ENCODE peak calls at places on chromosomes 4 and X, in six cellular contexts. C, G, K, J, Q and S are unnamed samples.

GRCh38 chr4:139735381-139736256 is 70.0 kb downstream of the MGST2 start:
- DNase-seq in J (no peak), C (no peak), Q (no peak), K (peak; percentile 69), G (no peak), S (no peak)

GRCh38 chr4:88283661-88284377 is 542 bp downstream of the PPM1K start:
- DNase-seq in K (peak; percentile 84), Q (no peak), G (peak; percentile 79), J (peak; percentile 57), C (no peak), S (no peak)

GRCh38 chr4:141090473-141090872 is 42.8 kb downstream of the RNF150 start:
- DNase-seq in K (no peak), G (no peak), C (no peak), Q (no peak), J (no peak), S (no peak)

GRCh38 chr4:184293552-184293951 is 75.9 kb upstream of the ENPP6 start:
- DNase-seq in J (peak; percentile 49), Q (no peak), K (no peak), G (no peak), C (no peak), S (no peak)

GRCh38 chr4:94669672-94670664 is 87.8 kb upstream of the BMPR1B start:
- DNase-seq in K (no peak), J (no peak), C (no peak), Q (no peak), G (no peak), S (peak; percentile 19)

GRCh38 chr4:139878050-139878449 is 212.4 kb downstream of the MGST2 start:
- DNase-seq in G (no peak), Q (no peak), J (no peak), C (no peak), K (no peak), S (no peak)

GRCh38 chr4:56374956-56375355 is 12.3 kb downstream of the AASDH start:
- DNase-seq in G (no peak), J (no peak), C (no peak), K (no peak), Q (no peak), S (no peak)

GRCh38 chr4:123994917-123995316 is 598.3 kb downstream of the SPRY1 start:
- DNase-seq in J (no peak), C (no peak), G (no peak), Q (no peak), K (no peak), S (no peak)

GRCh38 chrX:18075603-18076002 is 145.1 kb downstream of the BEND2 start:
- DNase-seq in C (no peak), J (no peak), K (no peak), G (no peak), Q (no peak), S (no peak)

GRCh38 chr4:95250544-95251137 is 298.1 kb downstream of the UNC5C start:
- DNase-seq in Q (no peak), G (no peak), J (no peak), C (no peak), K (no peak), S (peak; percentile 62)

GRCh38 chr4:73976716-73977115 is 5.1 kb downstream of the PF4 start:
- DNase-seq in Q (no peak), J (no peak), G (no peak), K (no peak), C (no peak), S (no peak)

GRCh38 chr4:39521253-39521908 is 5.9 kb downstream of the UGDH start:
- DNase-seq in G (no peak), C (no peak), J (no peak), Q (no peak), K (no peak), S (no peak)

GRCh38 chr4:118776166-118776954 is 59.6 kb downstream of the SEC24D start:
- DNase-seq in G (no peak), Q (no peak), J (no peak), C (no peak), K (no peak), S (peak; percentile 26)

GRCh38 chrX:42129022-42129421 is 205.7 kb upstream of the CASK start:
- DNase-seq in J (no peak), G (no peak), C (no peak), Q (no peak), K (no peak), S (no peak)

GRCh38 chr4:6562931-6563901 is 11.8 kb upstream of the MAN2B2 start:
- DNase-seq in J (no peak), C (no peak), Q (no peak), G (no peak), K (no peak), S (peak; percentile 17)

GRCh38 chrX:110042521-110042920 is 39.6 kb downstream of the TMEM164 start:
- DNase-seq in Q (no peak), C (no peak), J (no peak), G (no peak), K (no peak), S (peak; percentile 40)

GRCh38 chr4:83889802-83890201 is 353.9 kb downstream of the GPAT3 start:
- DNase-seq in G (no peak), J (no peak), C (no peak), K (no peak), Q (no peak), S (peak; percentile 84)

GRCh38 chr4:92551616-92552015 is 247.8 kb downstream of the GRID2 start:
- DNase-seq in Q (no peak), K (no peak), J (no peak), C (no peak), G (no peak), S (no peak)

GRCh38 chr4:154135576-154135975 is 346.7 kb upstream of the SFRP2 start:
- DNase-seq in J (no peak), C (no peak), Q (no peak), G (no peak), K (no peak), S (no peak)

GRCh38 chrX:39242187-39242586 is 440.9 kb downstream of the MID1IP1 start:
- DNase-seq in C (no peak), J (no peak), K (no peak), Q (no peak), G (peak; percentile 14), S (peak; percentile 48)

GRCh38 chrX:104098151-104098808 is 14.0 kb upstream of the ZCCHC18 start:
- DNase-seq in Q (peak; percentile 17), K (no peak), C (peak; percentile 45), J (no peak), G (peak; percentile 48), S (peak; percentile 72)

GRCh38 chrX:142661696-142662095 is 364.0 kb upstream of the SPANXN4 start:
- DNase-seq in C (no peak), G (no peak), K (no peak), Q (no peak), J (no peak), S (no peak)

GRCh38 chr4:127120706-127121105 is 512.1 kb upstream of the INTU start:
- DNase-seq in J (no peak), K (no peak), C (no peak), Q (no peak), G (no peak), S (no peak)

GRCh38 chrX:30800901-30801300 is 88.2 kb downstream of the TAB3 start:
- DNase-seq in Q (no peak), G (no peak), C (no peak), K (no peak), J (no peak), S (peak; percentile 23)

GRCh38 chr4:148923881-148924280 is 481.7 kb upstream of the NR3C2 start:
- DNase-seq in C (no peak), Q (no peak), G (no peak), J (no peak), K (no peak), S (no peak)

GRCh38 chr4:184067931-184068554 is 149.6 kb downstream of the ENPP6 start:
- DNase-seq in G (no peak), K (no peak), J (no peak), Q (no peak), C (no peak), S (no peak)

GRCh38 chrX:7215842-7216241 is 67.9 kb upstream of the PUDP start:
- DNase-seq in Q (no peak), G (no peak), K (no peak), C (no peak), J (no peak), S (no peak)

GRCh38 chrX:10106801-10107200 is 50.0 kb upstream of the CLCN4 start:
- DNase-seq in G (peak; percentile 79), Q (no peak), C (no peak), J (no peak), K (no peak), S (no peak)

GRCh38 chrX:41332408-41332987 is 1.5 kb upstream of the DDX3X start:
- DNase-seq in G (no peak), Q (no peak), C (no peak), J (no peak), K (no peak), S (no peak)

GRCh38 chrX:51975360-51975759 is 81.9 kb downstream of the MAGED1 start:
- DNase-seq in J (no peak), C (no peak), K (no peak), G (no peak), Q (no peak), S (peak; percentile 1)

GRCh38 chrX:80237072-80237471 is 183.2 kb upstream of the TENT5D start:
- DNase-seq in C (no peak), G (no peak), J (no peak), K (no peak), Q (no peak), S (no peak)
- TF ChIP-seq CTCF in C (no peak), G (no peak), J (no peak), K (no peak), Q (no peak), S (no peak)

DNA sequence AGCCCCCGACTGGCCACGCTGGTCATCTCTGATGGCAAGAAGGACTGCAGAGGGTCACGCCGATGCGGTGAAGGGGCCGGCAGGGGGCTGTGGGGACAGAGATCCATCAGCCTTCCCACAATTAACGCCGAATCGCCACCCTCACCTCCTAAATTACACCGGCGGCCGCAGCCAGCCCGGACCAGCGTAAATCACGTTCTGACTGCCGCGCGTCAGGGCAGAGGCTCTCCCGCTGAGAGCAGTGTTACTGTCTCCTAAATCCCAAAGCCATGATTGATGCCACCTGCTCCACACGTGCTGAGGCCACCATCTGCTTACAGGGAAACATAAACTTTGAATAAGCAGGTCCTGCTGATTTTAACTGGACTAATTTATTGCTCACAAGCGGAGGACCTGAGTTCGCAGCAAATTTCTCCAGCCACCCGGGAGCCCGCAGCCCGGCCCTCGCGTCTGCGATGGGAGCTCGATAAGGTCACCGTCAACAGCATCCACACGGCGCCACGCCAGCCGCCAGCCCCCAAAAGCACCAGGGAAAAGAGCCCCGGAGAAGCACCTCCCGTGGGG is 127.3 kb upstream of the NKX1-1 start:
- DNase-seq in K (peak; percentile 47), Q (no peak), J (no peak), G (no peak), C (no peak), S (no peak)
- H3K4me3 ChIP-seq in K (no peak overlapping the region), Q (no peak overlapping the region), J (no peak overlapping the region), G (no peak overlapping the region), C (no peak overlapping the region), S (no peak overlapping the region)

GRCh38 chrX:54920610-54921426 is at the start of gene TRO:
- DNase-seq in C (no peak), Q (no peak), J (no peak), G (peak; percentile 49), K (no peak), S (no peak)
- TF ChIP-seq CTCF in C (peak; percentile 47), Q (no peak), J (no peak), G (peak; percentile 33), K (no peak), S (no peak)

DNA sequence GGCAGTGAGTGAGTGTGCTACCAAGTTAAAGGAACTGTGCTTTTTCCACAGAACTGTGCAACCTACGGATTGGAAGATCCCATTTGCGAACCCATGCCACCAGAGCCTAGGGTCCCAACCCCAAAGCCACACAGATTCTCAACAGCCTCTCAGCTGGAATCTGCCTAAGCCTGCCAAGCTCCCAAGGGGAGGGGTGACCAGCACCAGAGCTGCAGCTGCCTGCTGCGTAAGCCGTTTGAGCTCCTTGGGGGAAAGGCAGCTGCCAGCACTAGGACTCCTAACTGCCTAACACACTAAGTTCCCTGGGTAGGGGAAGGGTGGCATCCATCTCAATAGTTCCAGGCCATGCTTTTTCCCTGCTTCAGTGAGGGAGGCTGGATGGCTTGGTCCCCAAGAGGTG is 738.1 kb upstream of the PRKX start:
- DNase-seq in C (no peak), G (no peak), K (no peak), J (no peak), Q (no peak), S (no peak)
- H3K4me3 ChIP-seq in C (no peak overlapping the region), G (no peak overlapping the region), K (no peak overlapping the region), J (no peak overlapping the region), Q (no peak overlapping the region), S (no peak overlapping the region)